ENCODE peak calls at places on chromosomes 5 and 9, in nine cellular contexts. N is progenitor cell of endocrine pancreas; M is activated effector memory CD4-positive, alpha-beta T cell treated with Interleukin-2 at 50 U/mL for 16 hours; G is HCEC 1CT; L is T-cell; H is cardiac fibroblast; J is tibial artery; Y is HEK293T; V is fibroblast of mammary gland. R is an unnamed sample.

GRCh38 chr9:27489087-27489876 is 34.8 kb upstream of the IFNK start:
- DNase-seq in N (no peak), M (no peak), G (no peak), L (no peak), H (no peak), J (no peak), Y (no peak), V (no peak), R (no peak)

GRCh38 chr5:172436874-172437369 is 17.4 kb downstream of the SH3PXD2B start:
- DNase-seq in N (no peak), M (no peak), G (no peak), L (no peak), H (no peak), J (no peak), Y (no peak), V (no peak), R (no peak)

GRCh38 chr5:71601222-71602026 is 14.3 kb downstream of the MCCC2 start:
- DNase-seq in N (no peak), M (peak), G (peak), L (peak), H (peak), J (peak), Y (peak), V (peak), R (peak)

GRCh38 chr9:92763721-92764380 is 782 bp downstream of the BICD2 start:
- DNase-seq in N (no peak), M (no peak), G (peak), L (peak), H (no peak), J (peak), Y (peak), V (peak), R (no peak)

GRCh38 chr5:137415231-137415681 is 83.9 kb downstream of the SPOCK1 start:
- DNase-seq in N (no peak), M (no peak), G (peak), L (no peak), H (peak), J (no peak), Y (no peak), V (peak), R (peak)

GRCh38 chr9:36499156-36499886 is 73.4 kb upstream of the MELK start:
- DNase-seq in N (no peak), M (no peak), G (no peak), L (no peak), H (no peak), J (no peak), Y (no peak), V (no peak), R (no peak)

GRCh38 chr5:53667621-53668020 is 107.2 kb downstream of the NDUFS4 start:
- DNase-seq in N (no peak), M (no peak), G (no peak), L (no peak), H (no peak), J (no peak), Y (no peak), V (no peak), R (no peak)

GRCh38 chr5:78320461-78320860 is 26.0 kb upstream of the AP3B1 start:
- DNase-seq in N (no peak), M (no peak), G (peak), L (no peak), H (peak), J (no peak), Y (peak), V (peak), R (peak)

GRCh38 chr9:134299883-134300282 is 26.4 kb upstream of the RXRA start:
- DNase-seq in N (no peak), M (no peak), G (no peak), L (no peak), H (no peak), J (no peak), Y (no peak), V (no peak), R (no peak)

GRCh38 chr9:73039253-73039915 is 86.5 kb upstream of the ALDH1A1 start:
- DNase-seq in N (no peak), M (no peak), G (no peak), L (no peak), H (peak), J (peak), Y (no peak), V (peak), R (peak)

GRCh38 chr9:134690946-134691694 is 49.5 kb downstream of the COL5A1 start:
- DNase-seq in N (no peak), M (no peak), G (no peak), L (no peak), H (no peak), J (no peak), Y (no peak), V (peak), R (no peak)